ENCODE peak calls at places on chromosomes 7 and 10, in seven cellular contexts. S, K, T, Y, P, W and B are unnamed samples.

GRCh38 chr10:131874991-131875451 is 25.8 kb upstream of the PPP2R2D start:
- DNase-seq in S (peak; percentile 66), W (no peak), P (peak; percentile 66), T (peak; percentile 77), Y (peak; percentile 74), K (peak; percentile 84), B (peak; percentile 90)

GRCh38 chr10:98170249-98171117 is 36.0 kb downstream of the R3HCC1L start:
- DNase-seq in W (no peak), P (peak; percentile 50), K (peak; percentile 44), T (peak; percentile 58), Y (peak; percentile 59), S (no peak), B (peak; percentile 64)

GRCh38 chr10:97573672-97574071 is 1.1 kb downstream of the ANKRD2 start:
- DNase-seq in K (no peak), Y (no peak), P (no peak), T (no peak), W (no peak), S (no peak), B (no peak)

GRCh38 chr7:144594580-144594979 is 191.1 kb upstream of the NOBOX start:
- DNase-seq in Y (no peak), S (no peak), T (no peak), W (no peak), P (no peak), K (no peak), B (no peak)

GRCh38 chr10:77428776-77429395 is 208.7 kb downstream of the KCNMA1 start:
- DNase-seq in W (no peak), S (no peak), T (peak; percentile 75), K (peak; percentile 48), P (peak; percentile 53), Y (peak; percentile 74), B (peak; percentile 91)

GRCh38 chr7:122520961-122521555 is 177.9 kb downstream of the RNF133 start:
- DNase-seq in S (no peak), K (no peak), P (no peak), Y (no peak), W (no peak), T (no peak), B (no peak)

GRCh38 chr10:32379314-32379949 is 32.5 kb upstream of the EPC1 start:
- DNase-seq in W (no peak), T (peak; percentile 78), S (no peak), K (no peak), Y (peak; percentile 51), P (peak; percentile 50), B (peak; percentile 79)

GRCh38 chr10:132848306-132848705 is 62.4 kb upstream of the NKX6-2 start:
- DNase-seq in W (peak; percentile 42), Y (no peak), P (no peak), S (no peak), K (no peak), T (no peak), B (no peak)

GRCh38 chr7:832292-832967 is at the start of gene SUN1:
- DNase-seq in P (peak; percentile 96), W (peak; percentile 94), K (peak; percentile 79), S (no peak), T (peak; percentile 63), Y (peak; percentile 93), B (peak; percentile 62)

GRCh38 chr10:71268751-71269150 is 50.3 kb upstream of the SLC29A3 start:
- DNase-seq in K (no peak), W (no peak), Y (no peak), P (no peak), T (no peak), S (peak; percentile 77), B (peak; percentile 46)
- H3K4me1 ChIP-seq in K (peaks cover 18% of the 10 kb centered on the region), W (peaks cover 12% of the 10 kb centered on the region), Y (peaks cover 3% of the 10 kb centered on the region), P (peaks cover 6% of the 10 kb centered on the region), T (peaks cover 24% of the 10 kb centered on the region), S (peaks cover 87% of the 10 kb centered on the region), B (peaks cover 32% of the 10 kb centered on the region)

GRCh38 chr7:2307690-2308107 is 6.5 kb downstream of the SNX8 start:
- DNase-seq in K (no peak), P (no peak), S (no peak), T (no peak), Y (no peak), W (no peak), B (no peak)
- H3K4me1 ChIP-seq in K (peaks cover 33% of the 10 kb centered on the region), P (no peaks in the 10 kb centered on the region), S (peaks cover 28% of the 10 kb centered on the region), T (no peaks in the 10 kb centered on the region), Y (peaks cover 23% of the 10 kb centered on the region), W (peaks cover 20% of the 10 kb centered on the region), B (peaks cover 14% of the 10 kb centered on the region)

DNA sequence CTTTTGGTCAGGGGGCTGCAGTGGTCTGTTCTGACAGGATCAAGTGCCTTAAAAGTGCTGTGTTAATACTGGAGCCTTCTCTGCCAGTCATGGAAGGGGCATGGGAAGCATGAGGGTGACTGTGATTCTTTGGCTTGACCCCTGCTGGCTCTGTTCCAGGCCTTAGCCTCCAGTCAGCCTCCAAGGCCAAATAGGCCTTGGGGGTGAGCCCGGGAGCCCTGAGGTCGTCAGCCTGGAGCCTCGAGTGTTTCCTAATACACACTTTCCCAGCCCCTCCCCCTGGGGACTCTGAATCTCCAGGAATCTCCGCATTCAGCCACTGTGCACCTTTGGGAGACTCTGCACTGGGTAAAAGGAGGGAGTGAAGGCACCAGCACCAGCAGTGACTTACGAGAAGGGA is 10.0 kb downstream of the HKDC1 start:
- DNase-seq in P (no peak), T (no peak), K (no peak), Y (no peak), S (no peak), W (no peak), B (no peak)
- H3K4me1 ChIP-seq in P (peaks cover 29% of the 10 kb centered on the region), T (peaks cover 7% of the 10 kb centered on the region), K (peaks cover 53% of the 10 kb centered on the region), Y (peaks cover 32% of the 10 kb centered on the region), S (peaks cover 6% of the 10 kb centered on the region), W (peaks cover 24% of the 10 kb centered on the region), B (peaks cover 5% of the 10 kb centered on the region)

DNA sequence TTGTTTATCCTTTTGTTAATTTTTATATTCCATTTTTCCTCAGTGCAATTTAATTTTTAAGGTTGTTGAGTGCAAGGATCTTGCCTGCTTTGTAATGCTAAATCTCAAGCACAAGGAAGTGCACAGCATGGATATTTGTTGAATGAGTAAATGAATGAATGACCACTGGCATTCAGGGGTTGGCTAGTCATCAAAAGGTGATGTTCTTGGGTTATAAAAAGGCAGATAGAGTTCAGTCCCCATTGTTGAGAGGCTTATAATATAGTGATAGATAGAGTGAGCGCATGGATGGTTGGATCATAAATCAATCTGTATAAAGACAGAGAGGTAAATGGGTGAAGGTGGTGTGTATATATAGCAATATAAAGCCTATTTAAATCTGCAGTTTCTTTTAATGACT is 193.2 kb upstream of the KLF6 start:
- DNase-seq in S (no peak), W (no peak), T (peak; percentile 43), Y (peak; percentile 21), K (no peak), P (peak; percentile 59), B (no peak)
- H3K4me1 ChIP-seq in S (no peaks in the 10 kb centered on the region), W (no peaks in the 10 kb centered on the region), T (no peaks in the 10 kb centered on the region), Y (peaks cover 5% of the 10 kb centered on the region), K (no peaks in the 10 kb centered on the region), P (peaks cover 16% of the 10 kb centered on the region), B (no peaks in the 10 kb centered on the region)

GRCh38 chr10:113018034-113018433 is 68.0 kb downstream of the TCF7L2 start:
- DNase-seq in K (no peak), W (no peak), S (no peak), P (no peak), T (no peak), Y (no peak), B (no peak)
- H3K4me1 ChIP-seq in K (peaks cover 56% of the 10 kb centered on the region), W (no peaks in the 10 kb centered on the region), S (peaks cover 77% of the 10 kb centered on the region), P (no peaks in the 10 kb centered on the region), T (no peaks in the 10 kb centered on the region), Y (peaks cover 32% of the 10 kb centered on the region), B (peaks cover 57% of the 10 kb centered on the region)

DNA sequence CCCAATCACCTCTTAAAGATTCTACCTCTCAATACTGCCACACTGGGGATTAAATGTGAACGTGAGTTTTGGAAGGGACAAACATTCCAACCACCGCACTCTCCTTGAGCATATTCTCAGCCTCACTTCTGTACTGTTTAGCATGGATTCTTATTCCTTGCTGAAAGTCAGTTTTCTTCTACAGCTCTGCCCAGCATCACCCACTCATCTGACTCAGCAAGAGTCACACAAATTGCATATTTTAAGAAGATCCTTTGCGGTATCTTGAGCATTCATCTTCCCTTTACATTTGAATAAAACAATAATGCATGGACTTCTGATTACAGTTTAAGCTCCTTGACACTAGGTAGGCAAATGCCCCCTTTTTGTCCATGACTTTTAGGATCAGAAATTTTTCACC is 251.6 kb upstream of the MKLN1 start:
- DNase-seq in Y (no peak), P (peak; percentile 75), T (peak; percentile 48), W (no peak), S (no peak), K (no peak), B (peak; percentile 69)
- H3K4me1 ChIP-seq in Y (peaks cover 4% of the 10 kb centered on the region), P (peaks cover 29% of the 10 kb centered on the region), T (peaks cover 12% of the 10 kb centered on the region), W (peaks cover 12% of the 10 kb centered on the region), S (peaks cover 97% of the 10 kb centered on the region), K (peaks cover 28% of the 10 kb centered on the region), B (peaks cover 45% of the 10 kb centered on the region)

GRCh38 chr10:124618674-124619073 is 125.5 kb downstream of the FAM53B start:
- DNase-seq in K (no peak), S (no peak), P (no peak), W (no peak), Y (no peak), T (no peak), B (no peak)
- H3K4me1 ChIP-seq in K (no peaks in the 10 kb centered on the region), S (peaks cover 71% of the 10 kb centered on the region), P (peaks cover 26% of the 10 kb centered on the region), W (peaks cover 15% of the 10 kb centered on the region), Y (peaks cover 25% of the 10 kb centered on the region), T (no peaks in the 10 kb centered on the region), B (peaks cover 6% of the 10 kb centered on the region)

GRCh38 chr7:73707045-73707631 is 12.3 kb downstream of the STX1A start:
- DNase-seq in K (peak; percentile 87), P (no peak), Y (no peak), T (no peak), S (peak; percentile 60), W (peak; percentile 88), B (no peak)
- H3K4me1 ChIP-seq in K (peaks cover 93% of the 10 kb centered on the region), P (no peaks in the 10 kb centered on the region), Y (peaks cover 69% of the 10 kb centered on the region), T (no peaks in the 10 kb centered on the region), S (no peaks in the 10 kb centered on the region), W (peaks cover 29% of the 10 kb centered on the region), B (peaks cover 6% of the 10 kb centered on the region)

GRCh38 chr7:131196808-131197207 is 130.9 kb upstream of the MKLN1 start:
- DNase-seq in K (no peak), Y (peak; percentile 57), W (no peak), P (peak; percentile 18), T (peak; percentile 44), S (no peak), B (peak; percentile 33)
- H3K4me1 ChIP-seq in K (peaks cover 62% of the 10 kb centered on the region), Y (peaks cover 9% of the 10 kb centered on the region), W (peaks cover 14% of the 10 kb centered on the region), P (no peaks in the 10 kb centered on the region), T (no peaks in the 10 kb centered on the region), S (no peaks in the 10 kb centered on the region), B (peaks cover 18% of the 10 kb centered on the region)

GRCh38 chr10:128729910-128730420 is 603.7 kb upstream of the MKI67 start:
- DNase-seq in W (no peak), Y (no peak), T (no peak), K (no peak), P (no peak), S (no peak), B (no peak)
- H3K4me1 ChIP-seq in W (no peaks in the 10 kb centered on the region), Y (no peaks in the 10 kb centered on the region), T (no peaks in the 10 kb centered on the region), K (no peaks in the 10 kb centered on the region), P (no peaks in the 10 kb centered on the region), S (no peaks in the 10 kb centered on the region), B (no peaks in the 10 kb centered on the region)